ENCODE peak calls at places on chromosome 4, in five cellular contexts. One of them, this sample, is unnamed.
A peak's percentile ranks its signal among the peaks of the same experiment; 100 is the strongest.

GRCh38 chr4:34720563-34720962 is 1523.8 kb downstream of the ARAP2 start:
- DNase-seq in nephron progenitor cell: no peak
- DNase-seq in ascending aorta: no peak
- DNase-seq in fibroblast of pulmonary artery: peak; percentile 74
- DNase-seq in kidney epithelial cell: peak; percentile 10
- DNase-seq in this sample: no peak

GRCh38 chr4:182807841-182808548 is 109.2 kb downstream of the DCTD start:
- DNase-seq in kidney epithelial cell: no peak
- DNase-seq in nephron progenitor cell: no peak
- DNase-seq in fibroblast of pulmonary artery: no peak
- DNase-seq in ascending aorta: no peak
- DNase-seq in this sample: no peak

GRCh38 chr4:8730159-8730558 is 137.6 kb downstream of the CPZ start:
- DNase-seq in nephron progenitor cell: no peak
- DNase-seq in kidney epithelial cell: no peak
- DNase-seq in fibroblast of pulmonary artery: no peak
- DNase-seq in ascending aorta: peak; percentile 42
- DNase-seq in this sample: no peak

GRCh38 chr4:76458829-76459228 is 23.8 kb downstream of the SHROOM3 start:
- DNase-seq in kidney epithelial cell: no peak
- DNase-seq in ascending aorta: no peak
- DNase-seq in nephron progenitor cell: peak; percentile 14
- DNase-seq in fibroblast of pulmonary artery: no peak
- DNase-seq in this sample: no peak

GRCh38 chr4:77073981-77074865 is 1.6 kb downstream of the CCNI start:
- DNase-seq in fibroblast of pulmonary artery: no peak
- DNase-seq in ascending aorta: no peak
- DNase-seq in kidney epithelial cell: no peak
- DNase-seq in nephron progenitor cell: no peak
- DNase-seq in this sample: no peak

GRCh38 chr4:99710681-99711345 is 53.2 kb upstream of the C4orf54 start:
- DNase-seq in fibroblast of pulmonary artery: no peak
- DNase-seq in nephron progenitor cell: no peak
- DNase-seq in ascending aorta: no peak
- DNase-seq in kidney epithelial cell: peak; percentile 58
- DNase-seq in this sample: no peak

GRCh38 chr4:73653695-73654106 is 33.5 kb upstream of the RASSF6 start:
- DNase-seq in kidney epithelial cell: no peak
- DNase-seq in nephron progenitor cell: no peak
- DNase-seq in fibroblast of pulmonary artery: peak; percentile 75
- DNase-seq in ascending aorta: no peak
- DNase-seq in this sample: no peak

GRCh38 chr4:22850055-22850454 is 157.3 kb downstream of the GBA3 start:
- DNase-seq in fibroblast of pulmonary artery: no peak
- DNase-seq in ascending aorta: no peak
- DNase-seq in nephron progenitor cell: no peak
- DNase-seq in kidney epithelial cell: no peak
- DNase-seq in this sample: no peak

GRCh38 chr4:98987720-98988119 is 7.8 kb upstream of the METAP1 start:
- DNase-seq in nephron progenitor cell: no peak
- DNase-seq in fibroblast of pulmonary artery: no peak
- DNase-seq in ascending aorta: no peak
- DNase-seq in kidney epithelial cell: no peak
- DNase-seq in this sample: no peak

GRCh38 chr4:125517831-125518230 is 203.1 kb downstream of the FAT4 start:
- DNase-seq in nephron progenitor cell: no peak
- DNase-seq in kidney epithelial cell: no peak
- DNase-seq in fibroblast of pulmonary artery: peak; percentile 36
- DNase-seq in ascending aorta: no peak
- DNase-seq in this sample: no peak

GRCh38 chr4:118797558-118798142 is 38.3 kb downstream of the SEC24D start:
- DNase-seq in ascending aorta: no peak
- DNase-seq in fibroblast of pulmonary artery: peak; percentile 85
- DNase-seq in nephron progenitor cell: no peak
- DNase-seq in kidney epithelial cell: no peak
- DNase-seq in this sample: no peak

GRCh38 chr4:87499415-87500106 is 29.6 kb downstream of the SPARCL1 start:
- DNase-seq in fibroblast of pulmonary artery: no peak
- DNase-seq in ascending aorta: no peak
- DNase-seq in kidney epithelial cell: no peak
- DNase-seq in nephron progenitor cell: no peak
- DNase-seq in this sample: no peak

GRCh38 chr4:164768516-164768915 is 14.6 kb downstream of the SMIM31 start:
- DNase-seq in nephron progenitor cell: no peak
- DNase-seq in kidney epithelial cell: no peak
- DNase-seq in ascending aorta: no peak
- DNase-seq in fibroblast of pulmonary artery: peak; percentile 18
- DNase-seq in this sample: no peak

GRCh38 chr4:29566371-29566770 is 1153.8 kb upstream of the PCDH7 start:
- DNase-seq in nephron progenitor cell: no peak
- DNase-seq in fibroblast of pulmonary artery: no peak
- DNase-seq in ascending aorta: no peak
- DNase-seq in kidney epithelial cell: no peak
- DNase-seq in this sample: no peak

GRCh38 chr4:158010346-158010745 is 162.5 kb downstream of the GASK1B start:
- DNase-seq in nephron progenitor cell: peak; percentile 40
- DNase-seq in ascending aorta: no peak
- DNase-seq in fibroblast of pulmonary artery: peak; percentile 56
- DNase-seq in kidney epithelial cell: no peak
- DNase-seq in this sample: no peak

GRCh38 chr4:55124337-55125076 is 888 bp downstream of the KDR start:
- DNase-seq in kidney epithelial cell: no peak
- DNase-seq in nephron progenitor cell: peak; percentile 49
- DNase-seq in fibroblast of pulmonary artery: peak; percentile 44
- DNase-seq in ascending aorta: no peak
- DNase-seq in this sample: no peak

GRCh38 chr4:139392797-139393196 is 61.1 kb upstream of the RAB33B start:
- DNase-seq in kidney epithelial cell: no peak
- DNase-seq in nephron progenitor cell: no peak
- DNase-seq in fibroblast of pulmonary artery: no peak
- DNase-seq in ascending aorta: no peak
- DNase-seq in this sample: no peak

GRCh38 chr4:98528882-98529281 is 129.5 kb downstream of the TSPAN5 start:
- DNase-seq in kidney epithelial cell: no peak
- DNase-seq in ascending aorta: no peak
- DNase-seq in fibroblast of pulmonary artery: no peak
- DNase-seq in nephron progenitor cell: no peak
- DNase-seq in this sample: no peak

GRCh38 chr4:113758361-113758760 is 3.2 kb downstream of the CAMK2D start:
- DNase-seq in ascending aorta: no peak
- DNase-seq in nephron progenitor cell: no peak
- DNase-seq in kidney epithelial cell: no peak
- DNase-seq in fibroblast of pulmonary artery: peak; percentile 56
- DNase-seq in this sample: no peak

GRCh38 chr4:2142630-2143427 is 83.7 kb downstream of the NAT8L start:
- DNase-seq in kidney epithelial cell: no peak
- DNase-seq in ascending aorta: no peak
- DNase-seq in fibroblast of pulmonary artery: peak; percentile 44
- DNase-seq in nephron progenitor cell: no peak
- DNase-seq in this sample: no peak

GRCh38 chr4:153142700-153143438 is 61.4 kb upstream of the TRIM2 start:
- DNase-seq in kidney epithelial cell: no peak
- DNase-seq in nephron progenitor cell: peak; percentile 65
- DNase-seq in fibroblast of pulmonary artery: peak; percentile 80
- DNase-seq in ascending aorta: peak; percentile 82
- DNase-seq in this sample: peak; percentile 37

GRCh38 chr4:79331126-79331876 is 5.4 kb upstream of the NAA11 start:
- DNase-seq in fibroblast of pulmonary artery: peak; percentile 10
- DNase-seq in kidney epithelial cell: no peak
- DNase-seq in ascending aorta: no peak
- DNase-seq in nephron progenitor cell: no peak
- DNase-seq in this sample: no peak

GRCh38 chr4:70114091-70114490 is 39.9 kb upstream of the PRR27 start:
- DNase-seq in kidney epithelial cell: no peak
- DNase-seq in ascending aorta: no peak
- DNase-seq in fibroblast of pulmonary artery: no peak
- DNase-seq in nephron progenitor cell: no peak
- DNase-seq in this sample: no peak

GRCh38 chr4:98261291-98262271 is at the start of gene RAP1GDS1:
- DNase-seq in nephron progenitor cell: no peak
- DNase-seq in kidney epithelial cell: no peak
- DNase-seq in fibroblast of pulmonary artery: peak; percentile 76
- DNase-seq in ascending aorta: peak; percentile 72
- DNase-seq in this sample: peak; percentile 34

GRCh38 chr4:156568479-156568878 is 403.1 kb downstream of the PDGFC start:
- DNase-seq in ascending aorta: no peak
- DNase-seq in kidney epithelial cell: no peak
- DNase-seq in nephron progenitor cell: no peak
- DNase-seq in fibroblast of pulmonary artery: no peak
- DNase-seq in this sample: no peak

GRCh38 chr4:1795304-1796195 is 2.5 kb downstream of the FGFR3 start:
- DNase-seq in fibroblast of pulmonary artery: no peak
- DNase-seq in kidney epithelial cell: no peak
- DNase-seq in ascending aorta: no peak
- DNase-seq in nephron progenitor cell: peak; percentile 49
- DNase-seq in this sample: no peak

GRCh38 chr4:86482851-86483490 is 111.1 kb upstream of the PTPN13 start:
- DNase-seq in ascending aorta: no peak
- DNase-seq in nephron progenitor cell: peak; percentile 36
- DNase-seq in fibroblast of pulmonary artery: no peak
- DNase-seq in kidney epithelial cell: no peak
- DNase-seq in this sample: no peak

GRCh38 chr4:121324331-121324730 is 56.5 kb downstream of the QRFPR start:
- DNase-seq in fibroblast of pulmonary artery: no peak
- DNase-seq in nephron progenitor cell: no peak
- DNase-seq in ascending aorta: no peak
- DNase-seq in kidney epithelial cell: no peak
- DNase-seq in this sample: no peak
- TF ChIP-seq CTCF in fibroblast of pulmonary artery: no peak
- TF ChIP-seq CTCF in nephron progenitor cell: no peak
- TF ChIP-seq CTCF in ascending aorta: no peak
- TF ChIP-seq CTCF in kidney epithelial cell: no peak
- TF ChIP-seq CTCF in this sample: no peak

GRCh38 chr4:6195602-6196319 is 4.6 kb downstream of the JAKMIP1 start:
- DNase-seq in nephron progenitor cell: no peak
- DNase-seq in ascending aorta: no peak
- DNase-seq in fibroblast of pulmonary artery: no peak
- DNase-seq in kidney epithelial cell: no peak
- DNase-seq in this sample: no peak

GRCh38 chr4:6196324-6196723 is 4.0 kb downstream of the JAKMIP1 start:
- DNase-seq in ascending aorta: peak; percentile 52
- DNase-seq in fibroblast of pulmonary artery: no peak
- DNase-seq in nephron progenitor cell: no peak
- DNase-seq in kidney epithelial cell: no peak
- DNase-seq in this sample: no peak

GRCh38 chr4:6196871-6197270 is 3.5 kb downstream of the JAKMIP1 start:
- DNase-seq in kidney epithelial cell: no peak
- DNase-seq in fibroblast of pulmonary artery: no peak
- DNase-seq in nephron progenitor cell: no peak
- DNase-seq in ascending aorta: no peak
- DNase-seq in this sample: no peak

GRCh38 chr4:6193399-6193798 is 7.0 kb downstream of the JAKMIP1 start:
- DNase-seq in nephron progenitor cell: no peak
- DNase-seq in fibroblast of pulmonary artery: no peak
- DNase-seq in ascending aorta: peak; percentile 37
- DNase-seq in kidney epithelial cell: no peak
- DNase-seq in this sample: no peak

GRCh38 chr4:6194458-6195195 is 5.7 kb downstream of the JAKMIP1 start:
- DNase-seq in nephron progenitor cell: no peak
- DNase-seq in kidney epithelial cell: no peak
- DNase-seq in ascending aorta: peak; percentile 50
- DNase-seq in fibroblast of pulmonary artery: no peak
- DNase-seq in this sample: no peak
- TF ChIP-seq CTCF in nephron progenitor cell: no peak
- TF ChIP-seq CTCF in kidney epithelial cell: no peak
- TF ChIP-seq CTCF in ascending aorta: no peak
- TF ChIP-seq CTCF in fibroblast of pulmonary artery: no peak
- TF ChIP-seq CTCF in this sample: no peak

GRCh38 chr4:154506253-154506652 is 14.7 kb upstream of the DCHS2 start:
- DNase-seq in kidney epithelial cell: no peak
- DNase-seq in ascending aorta: no peak
- DNase-seq in nephron progenitor cell: peak; percentile 6
- DNase-seq in fibroblast of pulmonary artery: peak; percentile 53
- DNase-seq in this sample: no peak
- TF ChIP-seq CTCF in kidney epithelial cell: peak; percentile 62
- TF ChIP-seq CTCF in ascending aorta: peak; percentile 45
- TF ChIP-seq CTCF in nephron progenitor cell: peak; percentile 52
- TF ChIP-seq CTCF in fibroblast of pulmonary artery: peak; percentile 59
- TF ChIP-seq CTCF in this sample: no peak

GRCh38 chr4:143336828-143337599 is at the start of gene GAB1:
- DNase-seq in fibroblast of pulmonary artery: peak; percentile 82
- DNase-seq in kidney epithelial cell: no peak
- DNase-seq in nephron progenitor cell: peak; percentile 77
- DNase-seq in ascending aorta: peak; percentile 88
- DNase-seq in this sample: no peak
- TF ChIP-seq CTCF in fibroblast of pulmonary artery: no peak
- TF ChIP-seq CTCF in kidney epithelial cell: no peak
- TF ChIP-seq CTCF in nephron progenitor cell: no peak
- TF ChIP-seq CTCF in ascending aorta: peak; percentile 16
- TF ChIP-seq CTCF in this sample: no peak

GRCh38 chr4:142909908-142910307 is 63.8 kb upstream of the INPP4B start:
- DNase-seq in ascending aorta: no peak
- DNase-seq in kidney epithelial cell: no peak
- DNase-seq in nephron progenitor cell: no peak
- DNase-seq in fibroblast of pulmonary artery: no peak
- DNase-seq in this sample: no peak
- TF ChIP-seq CTCF in ascending aorta: no peak
- TF ChIP-seq CTCF in kidney epithelial cell: no peak
- TF ChIP-seq CTCF in nephron progenitor cell: no peak
- TF ChIP-seq CTCF in fibroblast of pulmonary artery: no peak
- TF ChIP-seq CTCF in this sample: no peak

GRCh38 chr4:145840162-145840768 is 98.4 kb downstream of the ZNF827 start:
- DNase-seq in kidney epithelial cell: no peak
- DNase-seq in ascending aorta: no peak
- DNase-seq in fibroblast of pulmonary artery: peak; percentile 70
- DNase-seq in nephron progenitor cell: no peak
- DNase-seq in this sample: no peak
- TF ChIP-seq CTCF in kidney epithelial cell: peak; percentile 43
- TF ChIP-seq CTCF in ascending aorta: peak; percentile 55
- TF ChIP-seq CTCF in fibroblast of pulmonary artery: peak; percentile 52
- TF ChIP-seq CTCF in nephron progenitor cell: no peak
- TF ChIP-seq CTCF in this sample: no peak

This sample was measured in omental fat pad.